ENCODE peak calls at places on chromosomes 13 and 19, in seven cellular contexts. J is adrenal gland; G is HAP-1; R is PC-3; O is BE2C; P is CD8-positive, alpha-beta memory T cell; D is thoracic aorta. Q is an unnamed sample.
A peak's percentile ranks its signal among the peaks of the same experiment; 100 is the strongest.

GRCh38 chr19:42455621-42456081 is 12.9 kb upstream of the CXCL17 start:
- DNase-seq in O (no peak), G (no peak), P (no peak), D (no peak), J (no peak), R (peak; percentile 93), Q (no peak)

GRCh38 chr19:58538257-58539168 is 5.4 kb upstream of the TRIM28 start:
- DNase-seq in J (peak; percentile 47), R (no peak), G (no peak), P (peak; percentile 49), O (no peak), D (no peak), Q (no peak)

GRCh38 chr19:33868821-33869412 is 72.2 kb downstream of the KCTD15 start:
- DNase-seq in O (peak; percentile 48), P (no peak), D (no peak), J (peak; percentile 33), G (no peak), R (no peak), Q (no peak)

GRCh38 chr13:106372199-106373160 is 163.0 kb downstream of the EFNB2 start:
- DNase-seq in O (no peak), J (no peak), P (no peak), D (no peak), R (no peak), G (no peak), Q (no peak)

GRCh38 chr13:39816936-39817335 is 161.5 kb downstream of the COG6 start:
- DNase-seq in O (no peak), G (no peak), R (no peak), D (no peak), P (no peak), J (no peak), Q (no peak)

GRCh38 chr19:16594131-16594586 is 21.9 kb upstream of the SLC35E1 start:
- DNase-seq in O (no peak), P (no peak), G (no peak), D (no peak), R (no peak), J (no peak), Q (peak; percentile 54)

GRCh38 chr13:113452942-113453901 is at the start of gene ADPRHL1:
- DNase-seq in G (no peak), D (no peak), J (no peak), P (no peak), O (peak; percentile 57), R (no peak), Q (no peak)

GRCh38 chr13:66483712-66484111 is 746.4 kb downstream of the PCDH9 start:
- DNase-seq in P (no peak), J (no peak), G (no peak), R (no peak), O (no peak), D (no peak), Q (no peak)

GRCh38 chr13:52706074-52706473 is 33.5 kb downstream of the CNMD start:
- DNase-seq in R (no peak), O (no peak), D (no peak), G (peak; percentile 68), P (no peak), J (no peak), Q (no peak)

GRCh38 chr19:49371184-49371583 is 7.5 kb downstream of the DKKL1 start:
- DNase-seq in O (no peak), R (no peak), J (no peak), D (no peak), P (no peak), G (no peak), Q (no peak)

GRCh38 chr13:19153782-19154450 is 27.7 kb downstream of the TUBA3C start:
- DNase-seq in R (no peak), O (no peak), G (no peak), D (no peak), J (no peak), P (no peak), Q (no peak)

GRCh38 chr13:39394811-39395685 is 207.9 kb downstream of the LHFPL6 start:
- DNase-seq in P (no peak), G (no peak), R (no peak), J (peak; percentile 29), O (no peak), D (no peak), Q (no peak)

GRCh38 chr13:42395066-42395821 is 123.3 kb downstream of the AKAP11 start:
- DNase-seq in O (no peak), J (no peak), G (no peak), R (no peak), P (no peak), D (no peak), Q (no peak)

GRCh38 chr19:31979362-31979761 is 366.0 kb upstream of the ZNF507 start:
- DNase-seq in G (no peak), J (no peak), P (no peak), O (no peak), D (no peak), R (no peak), Q (no peak)

GRCh38 chr13:39527961-39528720 is 74.9 kb downstream of the LHFPL6 start:
- DNase-seq in G (no peak), O (no peak), R (peak; percentile 88), P (no peak), J (peak; percentile 62), D (no peak), Q (no peak)

GRCh38 chr13:24202215-24202614 is 41.7 kb downstream of the SPATA13 start:
- DNase-seq in G (no peak), O (no peak), P (no peak), D (no peak), R (no peak), J (no peak), Q (no peak)

GRCh38 chr19:912181-913079 is 589 bp downstream of the R3HDM4 start:
- DNase-seq in O (no peak), P (peak; percentile 58), R (no peak), D (no peak), G (peak; percentile 43), J (no peak), Q (no peak)

GRCh38 chr13:88288326-88288725 is 617.2 kb downstream of the SLITRK5 start:
- DNase-seq in P (no peak), D (no peak), J (no peak), O (no peak), G (no peak), R (no peak), Q (no peak)

GRCh38 chr13:60627071-60627686 is 230.2 kb downstream of the TDRD3 start:
- DNase-seq in J (no peak), O (peak; percentile 64), P (no peak), D (no peak), G (peak; percentile 37), R (peak; percentile 56), Q (no peak)

GRCh38 chr13:21297452-21297851 is 121.0 kb downstream of the MRPL57 start:
- DNase-seq in D (no peak), G (no peak), R (no peak), J (no peak), O (no peak), P (no peak), Q (no peak)

GRCh38 chr19:40237791-40238190 is 11.3 kb upstream of the CCNP start:
- DNase-seq in G (no peak), D (no peak), J (no peak), P (no peak), O (no peak), R (no peak), Q (no peak)

GRCh38 chr13:28730762-28731161 is 12.0 kb upstream of the SLC46A3 start:
- DNase-seq in O (no peak), P (no peak), J (no peak), R (no peak), D (no peak), G (no peak), Q (no peak)

GRCh38 chr13:76398426-76398825 is 487.8 kb downstream of the KCTD12 start:
- DNase-seq in G (no peak), D (no peak), R (no peak), P (no peak), J (no peak), O (no peak), Q (no peak)

GRCh38 chr19:9871626-9872338 is 36.7 kb downstream of the PIN1 start:
- DNase-seq in D (no peak), J (no peak), R (peak; percentile 93), O (no peak), G (no peak), P (no peak), Q (no peak)

GRCh38 chr13:114059946-114060860 is 72.2 kb downstream of the RASA3 start:
- DNase-seq in J (no peak), D (no peak), O (no peak), P (no peak), G (no peak), R (no peak), Q (no peak)

GRCh38 chr13:113904411-113904810 is 40.5 kb upstream of the GAS6 start:
- DNase-seq in J (peak; percentile 41), D (no peak), P (no peak), O (peak; percentile 73), G (no peak), R (peak; percentile 37), Q (no peak)

GRCh38 chr13:75076476-75076875 is 405.5 kb downstream of the TBC1D4 start:
- DNase-seq in P (no peak), O (no peak), J (no peak), G (no peak), R (no peak), D (no peak), Q (no peak)

GRCh38 chr13:48508001-48508400 is 24.9 kb downstream of the RCBTB2 start:
- DNase-seq in P (no peak), J (no peak), O (no peak), R (no peak), D (no peak), G (no peak), Q (no peak)
- H3K4me1 ChIP-seq in P (peaks cover 39% of the 10 kb centered on the region), J (peaks cover 16% of the 10 kb centered on the region), O (no peaks in the 10 kb centered on the region), R (no peaks in the 10 kb centered on the region), D (peaks cover 30% of the 10 kb centered on the region), G (no peaks in the 10 kb centered on the region), Q (peaks cover 40% of the 10 kb centered on the region)

GRCh38 chr19:46387713-46388130 is 25.6 kb downstream of the CCDC8 start:
- DNase-seq in P (no peak), J (peak; percentile 13), D (no peak), O (no peak), G (no peak), R (no peak), Q (no peak)
- H3K36me3 ChIP-seq in P (peaks cover 39% of the 10 kb centered on the region), J (no peaks in the 10 kb centered on the region), D (peaks cover 43% of the 10 kb centered on the region), O (peaks cover 73% of the 10 kb centered on the region), G (peaks cover 73% of the 10 kb centered on the region), R (peaks cover 7% of the 10 kb centered on the region), Q (peaks cover 84% of the 10 kb centered on the region)

GRCh38 chr13:35791191-35791902 is 314.9 kb upstream of the MAB21L1 start:
- DNase-seq in J (no peak), O (no peak), G (no peak), D (no peak), R (peak; percentile 60), P (no peak), Q (no peak)
- H3K27me3 ChIP-seq in J (no peaks in the 10 kb centered on the region), O (no peaks in the 10 kb centered on the region), G (no peaks in the 10 kb centered on the region), D (no peaks in the 10 kb centered on the region), R (no peaks in the 10 kb centered on the region), P (no peaks in the 10 kb centered on the region), Q (no peaks in the 10 kb centered on the region)

GRCh38 chr19:4371898-4372629 is 28.3 kb downstream of the SH3GL1 start:
- DNase-seq in R (no peak), J (peak; percentile 34), D (no peak), P (no peak), O (no peak), G (no peak), Q (no peak)
- H3K4me1 ChIP-seq in R (peaks cover 39% of the 10 kb centered on the region), J (peaks cover 95% of the 10 kb centered on the region), D (peaks cover 91% of the 10 kb centered on the region), P (peaks cover 52% of the 10 kb centered on the region), O (peaks cover 42% of the 10 kb centered on the region), G (peaks cover 13% of the 10 kb centered on the region), Q (peaks cover 59% of the 10 kb centered on the region)